ENCODE peak calls at places on chromosomes 7 and 10, in six cellular contexts. One of them, this sample, is unnamed.
A peak's percentile ranks its signal among the peaks of the same experiment; 100 is the strongest.

GRCh38 chr7:7304705-7305475 is 122.5 kb downstream of the C1GALT1 start:
- DNase-seq in fibroblast of mammary gland: no peak
- DNase-seq in skeletal muscle cell: no peak
- DNase-seq in ELF-1: no peak
- DNase-seq in WERI-Rb-1: no peak
- DNase-seq in activated CD4-positive, alpha-beta T cell treated with anti-CD3 and anti-CD28 coated beads, Interleukin-2, amount 10 ng/mL, durations not matched to agents 7 days and 5 days: no peak
- DNase-seq in this sample: no peak

GRCh38 chr10:31437959-31438358 is 118.9 kb downstream of the ZEB1 start:
- DNase-seq in activated CD4-positive, alpha-beta T cell treated with anti-CD3 and anti-CD28 coated beads, Interleukin-2, amount 10 ng/mL, durations not matched to agents 7 days and 5 days: no peak
- DNase-seq in WERI-Rb-1: no peak
- DNase-seq in ELF-1: no peak
- DNase-seq in skeletal muscle cell: no peak
- DNase-seq in fibroblast of mammary gland: no peak
- DNase-seq in this sample: no peak

GRCh38 chr7:47764746-47765145 is 182.8 kb upstream of the TNS3 start:
- DNase-seq in WERI-Rb-1: no peak
- DNase-seq in ELF-1: no peak
- DNase-seq in activated CD4-positive, alpha-beta T cell treated with anti-CD3 and anti-CD28 coated beads, Interleukin-2, amount 10 ng/mL, durations not matched to agents 7 days and 5 days: no peak
- DNase-seq in fibroblast of mammary gland: no peak
- DNase-seq in skeletal muscle cell: no peak
- DNase-seq in this sample: no peak

GRCh38 chr7:22935269-22935668 is 78.7 kb downstream of the HYCC1 start:
- DNase-seq in fibroblast of mammary gland: peak; percentile 22
- DNase-seq in skeletal muscle cell: no peak
- DNase-seq in WERI-Rb-1: no peak
- DNase-seq in ELF-1: no peak
- DNase-seq in activated CD4-positive, alpha-beta T cell treated with anti-CD3 and anti-CD28 coated beads, Interleukin-2, amount 10 ng/mL, durations not matched to agents 7 days and 5 days: no peak
- DNase-seq in this sample: no peak

GRCh38 chr7:16982640-16983103 is 100.9 kb upstream of the AGR3 start:
- DNase-seq in ELF-1: peak; percentile 11
- DNase-seq in WERI-Rb-1: no peak
- DNase-seq in skeletal muscle cell: peak; percentile 25
- DNase-seq in fibroblast of mammary gland: peak; percentile 71
- DNase-seq in activated CD4-positive, alpha-beta T cell treated with anti-CD3 and anti-CD28 coated beads, Interleukin-2, amount 10 ng/mL, durations not matched to agents 7 days and 5 days: peak; percentile 35
- DNase-seq in this sample: no peak

GRCh38 chr7:29288534-29289091 is 94.0 kb downstream of the CHN2 start:
- DNase-seq in activated CD4-positive, alpha-beta T cell treated with anti-CD3 and anti-CD28 coated beads, Interleukin-2, amount 10 ng/mL, durations not matched to agents 7 days and 5 days: no peak
- DNase-seq in fibroblast of mammary gland: no peak
- DNase-seq in WERI-Rb-1: no peak
- DNase-seq in ELF-1: peak; percentile 57
- DNase-seq in skeletal muscle cell: no peak
- DNase-seq in this sample: no peak

GRCh38 chr7:13159467-13160184 is 472.2 kb downstream of the ARL4A start:
- DNase-seq in ELF-1: no peak
- DNase-seq in WERI-Rb-1: no peak
- DNase-seq in skeletal muscle cell: no peak
- DNase-seq in fibroblast of mammary gland: no peak
- DNase-seq in activated CD4-positive, alpha-beta T cell treated with anti-CD3 and anti-CD28 coated beads, Interleukin-2, amount 10 ng/mL, durations not matched to agents 7 days and 5 days: no peak
- DNase-seq in this sample: no peak

GRCh38 chr10:122276611-122277205 is 5.6 kb downstream of the BTBD16 start:
- DNase-seq in fibroblast of mammary gland: peak; percentile 53
- DNase-seq in WERI-Rb-1: no peak
- DNase-seq in ELF-1: peak; percentile 35
- DNase-seq in activated CD4-positive, alpha-beta T cell treated with anti-CD3 and anti-CD28 coated beads, Interleukin-2, amount 10 ng/mL, durations not matched to agents 7 days and 5 days: no peak
- DNase-seq in skeletal muscle cell: no peak
- DNase-seq in this sample: no peak

This sample was measured in AG09319.